ENCODE peak calls at places on chromosomes 16 and 17, in eight cellular contexts. X is activated gamma-delta T cell treated with Interleukin-2 at 50 U/mL for 16 hours; K is colonic mucosa; F is left kidney; J is BJ; R is activated naive CD4-positive, alpha-beta T cell treated with Interleukin-2 at 50 U/mL for 16 hours; T is midbrain; E is OCI-M1. Y is an unnamed sample.

GRCh38 chr16:47519543-47519942 is 58.4 kb downstream of the PHKB start:
- DNase-seq in K (no peak), R (no peak), J (no peak), X (no peak), T (no peak), F (no peak), E (no peak), Y (no peak)

GRCh38 chr17:40460585-40460975 is 17.3 kb downstream of the IGFBP4 start:
- DNase-seq in X (no peak), K (no peak), R (no peak), J (no peak), E (no peak), T (no peak), F (peak; percentile 89), Y (no peak)

GRCh38 chr17:45235071-45236001 is 13.7 kb downstream of the FMNL1 start:
- DNase-seq in E (peak; percentile 85), X (peak; percentile 81), K (peak; percentile 80), T (peak; percentile 63), R (peak; percentile 78), F (peak; percentile 86), J (no peak), Y (peak; percentile 70)

GRCh38 chr17:22310717-22311686 is 618.7 kb downstream of the KCNJ18 start:
- DNase-seq in R (no peak), K (no peak), J (no peak), F (no peak), X (no peak), T (no peak), E (peak; percentile 91), Y (peak; percentile 17)

GRCh38 chr16:48279199-48279598 is 31.9 kb upstream of the ABCC11 start:
- DNase-seq in T (no peak), E (peak; percentile 20), F (no peak), X (no peak), J (no peak), K (no peak), R (no peak), Y (no peak)

GRCh38 chr17:74282587-74283370 is 8.7 kb downstream of the DNAI2 start:
- DNase-seq in F (no peak), J (no peak), E (peak; percentile 91), R (peak; percentile 71), X (peak; percentile 19), T (no peak), K (no peak), Y (no peak)

GRCh38 chr16:50235581-50235980 is 30.8 kb upstream of the ADCY7 start:
- DNase-seq in J (no peak), E (no peak), F (no peak), K (no peak), R (no peak), T (no peak), X (no peak), Y (no peak)

GRCh38 chr16:20612551-20613470 is 36.6 kb upstream of the ACSM2B start:
- DNase-seq in F (no peak), R (no peak), X (no peak), T (peak; percentile 59), K (peak; percentile 52), J (no peak), E (no peak), Y (no peak)

GRCh38 chr16:58409316-58409973 is 17.2 kb downstream of the GINS3 start:
- DNase-seq in J (peak; percentile 15), E (peak; percentile 67), K (no peak), T (peak; percentile 51), F (peak; percentile 70), R (no peak), X (no peak), Y (peak; percentile 61)